ENCODE peak calls at places on chromosomes 5 and 9, in four cellular contexts. One of them, this sample, is unnamed.
A peak's percentile ranks its signal among the peaks of the same experiment; 100 is the strongest.

GRCh38 chr9:129458155-129458661 is 162.7 kb downstream of the C9orf50 start:
- DNase-seq in hepatocyte: no peak
- DNase-seq in cardiac fibroblast: no peak
- DNase-seq in CD4-positive, alpha-beta T cell: peak; percentile 49
- DNase-seq in this sample: no peak

GRCh38 chr5:150540615-150541396 is 32.9 kb downstream of the NDST1 start:
- DNase-seq in hepatocyte: peak; percentile 82
- DNase-seq in CD4-positive, alpha-beta T cell: no peak
- DNase-seq in cardiac fibroblast: peak; percentile 96
- DNase-seq in this sample: no peak

GRCh38 chr5:142439208-142439607 is 114.4 kb upstream of the SPRY4 start:
- DNase-seq in CD4-positive, alpha-beta T cell: no peak
- DNase-seq in cardiac fibroblast: peak; percentile 81
- DNase-seq in hepatocyte: no peak
- DNase-seq in this sample: no peak

GRCh38 chr5:124679578-124680210 is 66.7 kb downstream of the ZNF608 start:
- DNase-seq in hepatocyte: no peak
- DNase-seq in cardiac fibroblast: no peak
- DNase-seq in CD4-positive, alpha-beta T cell: no peak
- DNase-seq in this sample: no peak

GRCh38 chr5:178249191-178249989 is 16.8 kb upstream of the PHYKPL start:
- DNase-seq in CD4-positive, alpha-beta T cell: no peak
- DNase-seq in hepatocyte: no peak
- DNase-seq in cardiac fibroblast: peak; percentile 70
- DNase-seq in this sample: no peak

GRCh38 chr5:153755913-153756500 is 265.5 kb downstream of the GRIA1 start:
- DNase-seq in CD4-positive, alpha-beta T cell: no peak
- DNase-seq in hepatocyte: no peak
- DNase-seq in cardiac fibroblast: no peak
- DNase-seq in this sample: no peak

GRCh38 chr5:152170350-152170749 is 234.7 kb downstream of the NMUR2 start:
- DNase-seq in hepatocyte: no peak
- DNase-seq in CD4-positive, alpha-beta T cell: no peak
- DNase-seq in cardiac fibroblast: no peak
- DNase-seq in this sample: no peak

GRCh38 chr9:133137451-133138231 is 16.6 kb upstream of the RALGDS start:
- DNase-seq in CD4-positive, alpha-beta T cell: no peak
- DNase-seq in hepatocyte: no peak
- DNase-seq in cardiac fibroblast: no peak
- DNase-seq in this sample: no peak

GRCh38 chr5:96884995-96885394 is 8.7 kb downstream of the ERAP2 start:
- DNase-seq in CD4-positive, alpha-beta T cell: no peak
- DNase-seq in hepatocyte: no peak
- DNase-seq in cardiac fibroblast: no peak
- DNase-seq in this sample: no peak

GRCh38 chr9:115614931-115615401 is 497.0 kb upstream of the TNC start:
- DNase-seq in cardiac fibroblast: no peak
- DNase-seq in CD4-positive, alpha-beta T cell: no peak
- DNase-seq in hepatocyte: no peak
- DNase-seq in this sample: no peak

GRCh38 chr9:130860458-130861316 is 25.6 kb downstream of the ABL1 start:
- DNase-seq in CD4-positive, alpha-beta T cell: no peak
- DNase-seq in hepatocyte: peak; percentile 81
- DNase-seq in cardiac fibroblast: peak; percentile 96
- DNase-seq in this sample: no peak

GRCh38 chr5:92513067-92513466 is 1068.0 kb downstream of the NR2F1-AS1 start:
- DNase-seq in CD4-positive, alpha-beta T cell: no peak
- DNase-seq in cardiac fibroblast: no peak
- DNase-seq in hepatocyte: no peak
- DNase-seq in this sample: no peak

GRCh38 chr5:154358410-154359221 is 87.2 kb upstream of the SAP30L start:
- DNase-seq in CD4-positive, alpha-beta T cell: no peak
- DNase-seq in hepatocyte: no peak
- DNase-seq in cardiac fibroblast: peak; percentile 49
- DNase-seq in this sample: no peak

GRCh38 chr5:152499816-152500575 is 94.9 kb upstream of the NMUR2 start:
- DNase-seq in cardiac fibroblast: no peak
- DNase-seq in CD4-positive, alpha-beta T cell: no peak
- DNase-seq in hepatocyte: no peak
- DNase-seq in this sample: no peak

GRCh38 chr9:138051586-138052321 is 174.2 kb downstream of the CACNA1B start:
- DNase-seq in hepatocyte: no peak
- DNase-seq in CD4-positive, alpha-beta T cell: no peak
- DNase-seq in cardiac fibroblast: no peak
- DNase-seq in this sample: peak; percentile 20

GRCh38 chr5:17157294-17157693 is 60.1 kb upstream of the BASP1 start:
- DNase-seq in CD4-positive, alpha-beta T cell: no peak
- DNase-seq in hepatocyte: no peak
- DNase-seq in cardiac fibroblast: no peak
- DNase-seq in this sample: no peak

GRCh38 chr5:31934156-31934555 is 240.0 kb downstream of the GOLPH3 start:
- DNase-seq in cardiac fibroblast: no peak
- DNase-seq in CD4-positive, alpha-beta T cell: no peak
- DNase-seq in hepatocyte: no peak
- DNase-seq in this sample: no peak

GRCh38 chr9:99825158-99826046 is 3.7 kb downstream of the NR4A3 start:
- DNase-seq in hepatocyte: no peak
- DNase-seq in CD4-positive, alpha-beta T cell: no peak
- DNase-seq in cardiac fibroblast: no peak
- DNase-seq in this sample: no peak

GRCh38 chr5:84191296-84191695 is 193.4 kb downstream of the EDIL3 start:
- DNase-seq in cardiac fibroblast: peak; percentile 28
- DNase-seq in CD4-positive, alpha-beta T cell: no peak
- DNase-seq in hepatocyte: no peak
- DNase-seq in this sample: no peak

GRCh38 chr9:38022995-38023394 is 46.0 kb downstream of the SHB start:
- DNase-seq in cardiac fibroblast: no peak
- DNase-seq in CD4-positive, alpha-beta T cell: no peak
- DNase-seq in hepatocyte: no peak
- DNase-seq in this sample: no peak

GRCh38 chr9:131630206-131630831 is 85.0 kb downstream of the PRRT1B start:
- DNase-seq in cardiac fibroblast: no peak
- DNase-seq in CD4-positive, alpha-beta T cell: no peak
- DNase-seq in hepatocyte: no peak
- DNase-seq in this sample: no peak

GRCh38 chr5:59842999-59843398 is 50.5 kb downstream of the PDE4D start:
- DNase-seq in cardiac fibroblast: no peak
- DNase-seq in CD4-positive, alpha-beta T cell: no peak
- DNase-seq in hepatocyte: no peak
- DNase-seq in this sample: no peak

GRCh38 chr5:37015795-37016666 is 139.5 kb downstream of the NIPBL start:
- DNase-seq in cardiac fibroblast: peak; percentile 13
- DNase-seq in CD4-positive, alpha-beta T cell: no peak
- DNase-seq in hepatocyte: no peak
- DNase-seq in this sample: no peak

DNA sequence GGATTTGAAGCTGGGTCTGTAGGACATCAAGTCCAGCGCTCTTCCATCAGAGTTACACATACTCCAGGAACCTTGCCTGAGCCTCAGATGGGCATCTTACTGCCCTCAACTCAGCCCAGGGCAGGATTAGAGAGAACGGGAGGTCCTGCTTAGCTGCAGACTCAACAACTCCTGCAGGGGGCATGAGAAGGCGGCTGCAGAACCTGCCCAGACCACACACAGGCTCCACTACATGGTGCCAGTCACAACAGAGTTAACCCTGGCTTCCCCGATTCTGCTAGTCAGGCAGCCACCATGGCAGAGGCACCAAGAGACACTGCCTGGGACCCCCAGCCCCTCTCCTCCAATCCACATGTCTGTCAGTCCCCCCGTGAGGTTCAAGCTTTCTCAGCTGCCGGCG is 23.9 kb upstream of the CPLX2 start:
- DNase-seq in hepatocyte: no peak
- DNase-seq in cardiac fibroblast: no peak
- DNase-seq in CD4-positive, alpha-beta T cell: no peak
- DNase-seq in this sample: no peak
- TF ChIP-seq CTCF in hepatocyte: no peak
- TF ChIP-seq CTCF in cardiac fibroblast: peak; percentile 16
- TF ChIP-seq CTCF in CD4-positive, alpha-beta T cell: no peak
- TF ChIP-seq CTCF in this sample: no peak

DNA sequence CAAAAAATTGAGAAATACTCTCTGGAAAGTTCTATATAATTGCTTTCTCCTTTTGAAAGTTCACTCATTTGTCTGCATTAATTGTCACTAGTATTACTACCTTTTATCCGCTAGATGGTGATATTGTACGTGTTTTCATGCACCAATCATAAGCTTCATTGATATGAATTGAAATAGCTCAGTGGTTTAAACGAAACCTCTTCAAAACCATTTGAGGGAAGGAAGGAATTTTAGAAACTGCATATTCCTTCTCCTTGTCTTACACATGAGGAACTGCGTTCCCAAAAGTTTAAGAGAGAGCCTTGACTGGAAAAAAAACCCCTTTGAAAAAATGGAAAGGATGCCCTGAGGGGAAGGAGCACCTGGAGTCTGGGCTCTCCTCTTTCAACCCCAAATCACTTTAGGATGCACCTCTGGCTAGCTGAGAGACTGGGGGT is 98.6 kb downstream of the YTHDC2 start:
- DNase-seq in CD4-positive, alpha-beta T cell: no peak
- DNase-seq in cardiac fibroblast: peak; percentile 63
- DNase-seq in hepatocyte: peak; percentile 14
- DNase-seq in this sample: no peak
- TF ChIP-seq CTCF in CD4-positive, alpha-beta T cell: peak; percentile 72
- TF ChIP-seq CTCF in cardiac fibroblast: peak; percentile 48
- TF ChIP-seq CTCF in hepatocyte: peak; percentile 79
- TF ChIP-seq CTCF in this sample: peak; percentile 65

GRCh38 chr5:93736284-93736683 is 5.1 kb downstream of the POU5F2 start:
- DNase-seq in cardiac fibroblast: no peak
- DNase-seq in CD4-positive, alpha-beta T cell: no peak
- DNase-seq in hepatocyte: no peak
- DNase-seq in this sample: no peak

GRCh38 chr5:93746406-93747056 is 5.1 kb upstream of the POU5F2 start:
- DNase-seq in CD4-positive, alpha-beta T cell: no peak
- DNase-seq in hepatocyte: no peak
- DNase-seq in cardiac fibroblast: peak; percentile 14
- DNase-seq in this sample: no peak

GRCh38 chr5:93735378-93735777 is 6.0 kb downstream of the POU5F2 start:
- DNase-seq in hepatocyte: no peak
- DNase-seq in cardiac fibroblast: peak; percentile 34
- DNase-seq in CD4-positive, alpha-beta T cell: no peak
- DNase-seq in this sample: no peak

DNA sequence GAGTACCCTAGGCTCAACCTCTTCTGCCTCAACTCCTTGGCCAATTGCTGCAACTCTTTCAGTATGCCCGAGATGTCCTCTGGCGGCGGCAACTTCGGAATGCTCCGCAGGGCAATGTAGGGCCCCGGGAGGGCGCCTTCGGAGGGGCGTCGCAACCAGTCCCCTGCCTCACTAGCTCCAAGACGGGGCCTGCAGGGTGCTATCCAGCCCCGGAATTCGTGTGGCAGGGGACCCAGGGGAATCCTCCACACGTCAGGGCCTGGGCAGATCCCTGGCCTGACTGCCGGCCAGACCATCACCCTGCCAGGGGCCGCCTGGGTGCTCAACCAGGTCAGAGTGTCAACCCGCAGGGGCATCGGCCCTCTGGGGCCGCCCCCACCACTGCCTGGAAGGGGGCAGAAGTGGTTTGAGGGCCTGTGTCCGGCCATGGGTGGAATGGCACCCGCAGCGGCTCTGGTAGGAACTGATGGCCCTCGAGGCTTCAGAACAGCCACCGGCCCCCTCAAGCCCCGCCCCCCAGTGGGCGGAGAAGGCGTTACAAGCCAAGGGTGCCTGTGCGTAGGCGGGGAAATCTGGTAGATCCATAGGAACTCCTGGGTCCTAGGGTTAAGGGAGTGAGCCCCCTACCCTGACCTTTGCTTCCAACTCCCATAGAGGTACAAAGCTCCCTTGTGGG is at the start of gene POU5F2:
- DNase-seq in CD4-positive, alpha-beta T cell: no peak
- DNase-seq in hepatocyte: no peak
- DNase-seq in cardiac fibroblast: no peak
- DNase-seq in this sample: no peak
- TF ChIP-seq CTCF in CD4-positive, alpha-beta T cell: no peak
- TF ChIP-seq CTCF in hepatocyte: no peak
- TF ChIP-seq CTCF in cardiac fibroblast: no peak
- TF ChIP-seq CTCF in this sample: peak; percentile 38

DNA sequence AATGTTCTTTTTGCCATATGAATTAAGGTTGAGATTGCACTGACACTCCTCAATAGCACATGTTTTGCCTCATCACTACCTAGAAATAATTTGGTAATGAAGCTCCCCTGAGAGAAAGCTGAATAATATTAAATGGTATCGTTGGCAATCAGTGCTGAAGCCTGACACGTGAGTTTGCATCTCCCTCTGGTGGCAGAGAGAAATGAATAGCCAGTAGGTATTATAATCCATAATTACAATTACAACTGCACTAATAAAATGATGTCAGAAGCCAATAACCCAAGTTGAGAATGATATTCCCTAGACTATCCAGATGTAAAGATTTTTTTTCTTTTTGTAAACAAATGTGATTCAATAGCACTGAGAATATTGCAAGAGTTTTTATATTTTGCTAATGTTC is 700.3 kb downstream of the PTPRD start:
- DNase-seq in hepatocyte: no peak
- DNase-seq in cardiac fibroblast: no peak
- DNase-seq in CD4-positive, alpha-beta T cell: no peak
- DNase-seq in this sample: no peak
- TF ChIP-seq CTCF in hepatocyte: peak; percentile 49
- TF ChIP-seq CTCF in cardiac fibroblast: no peak
- TF ChIP-seq CTCF in CD4-positive, alpha-beta T cell: no peak
- TF ChIP-seq CTCF in this sample: no peak

GRCh38 chr5:131496400-131496713 is 138.7 kb downstream of the RAPGEF6 start:
- DNase-seq in hepatocyte: no peak
- DNase-seq in cardiac fibroblast: no peak
- DNase-seq in CD4-positive, alpha-beta T cell: no peak
- DNase-seq in this sample: no peak
- TF ChIP-seq CTCF in hepatocyte: no peak
- TF ChIP-seq CTCF in cardiac fibroblast: no peak
- TF ChIP-seq CTCF in CD4-positive, alpha-beta T cell: no peak
- TF ChIP-seq CTCF in this sample: no peak

DNA sequence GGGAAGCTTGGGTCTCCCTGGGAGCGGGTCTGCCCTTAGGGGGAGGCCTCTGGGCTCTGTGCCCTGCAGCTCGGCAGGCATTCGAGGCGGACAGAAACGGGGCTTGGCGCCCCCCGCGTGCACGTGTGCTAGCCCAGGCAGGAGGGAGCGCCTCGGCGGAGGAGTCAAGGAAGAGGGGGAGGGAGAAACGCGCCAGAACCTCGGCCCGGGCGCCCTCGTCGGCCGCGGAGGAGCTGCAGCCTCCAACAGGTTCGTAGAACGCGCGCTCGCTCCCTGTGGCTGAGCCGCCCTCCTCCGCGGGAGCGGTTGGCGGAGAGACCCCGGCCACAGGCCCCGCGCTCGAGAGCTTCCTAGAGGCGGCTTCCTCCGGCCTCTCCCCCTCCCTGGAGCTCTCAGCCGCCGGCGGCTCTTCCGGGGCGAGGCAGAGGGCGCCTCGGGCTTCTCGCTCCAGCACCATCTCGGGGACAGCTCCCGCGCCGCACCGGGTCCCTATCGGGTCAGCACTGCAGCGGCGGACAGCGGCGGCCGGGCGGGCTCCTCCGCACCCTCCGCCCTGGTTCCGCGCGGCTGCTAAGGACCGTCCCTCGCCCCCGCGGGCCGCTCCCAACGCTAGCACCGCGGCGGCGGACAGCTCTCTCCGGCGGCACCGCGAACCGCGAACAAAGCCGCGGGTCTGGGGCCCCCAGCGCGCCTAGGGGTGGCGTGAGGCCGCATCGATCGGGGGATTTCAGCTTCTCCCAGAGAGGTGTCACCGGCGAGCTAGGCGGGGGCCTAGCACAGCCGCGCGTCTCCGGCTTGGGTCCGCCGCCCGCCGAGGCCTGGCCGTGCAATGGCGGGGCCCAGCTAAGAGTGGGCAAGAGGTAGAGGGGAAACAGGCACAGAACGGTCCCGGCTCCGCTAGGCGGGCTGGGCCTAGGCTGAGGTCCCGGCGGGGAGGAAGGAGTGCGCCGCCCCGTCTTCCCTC is 74.6 kb upstream of the CPLX2 start:
- DNase-seq in CD4-positive, alpha-beta T cell: peak; percentile 77
- DNase-seq in cardiac fibroblast: peak; percentile 85
- DNase-seq in hepatocyte: peak; percentile 96
- DNase-seq in this sample: peak; percentile 97
- TF ChIP-seq CTCF in CD4-positive, alpha-beta T cell: no peak
- TF ChIP-seq CTCF in cardiac fibroblast: no peak
- TF ChIP-seq CTCF in hepatocyte: no peak
- TF ChIP-seq CTCF in this sample: no peak

This sample was measured in mesothelial cell of epicardium.